ENCODE peak calls at places on chromosomes 1 and 21, in eight cellular contexts. Q is naive B cell; T is stimulated activated CD4-positive, alpha-beta T cell treated with anti-CD3 and anti-CD28 coated beads, Interleukin-1b, Interleukin-23, amount 100 ng/mL, for 24 hours; G is Caco-2; L is SHP77; P is GM23338; V is activated naive CD8-positive, alpha-beta T cell treated with anti-CD3 and anti-CD28 coated beads, Interleukin-2, amount 10 ng/mL, durations not matched to agents 7 days and 5 days; X is Karpas-422. B is an unnamed sample.

GRCh38 chr1:100953915-100954314 is 58.0 kb downstream of the SLC30A7 start:
- DNase-seq in Q (no peak), T (no peak), G (no peak), L (no peak), P (no peak), V (no peak), X (no peak), B (no peak)

GRCh38 chr1:44021156-44021555 is 10.1 kb downstream of the SLC6A9 start:
- DNase-seq in Q (no peak), T (no peak), G (no peak), L (no peak), P (no peak), V (no peak), X (no peak), B (no peak)

GRCh38 chr1:229596961-229597699 is 28.8 kb downstream of the TAF5L start:
- DNase-seq in Q (no peak), T (no peak), G (no peak), L (no peak), P (no peak), V (no peak), X (no peak), B (no peak)

GRCh38 chr1:241074507-241074906 is 282.5 kb downstream of the RGS7 start:
- DNase-seq in Q (no peak), T (no peak), G (no peak), L (no peak), P (peak; percentile 11), V (no peak), X (no peak), B (no peak)

GRCh38 chr1:143736562-143736961 is 235.2 kb downstream of the FAM72C start:
- DNase-seq in Q (no peak), T (no peak), G (no peak), L (no peak), P (no peak), V (no peak), X (no peak), B (no peak)

GRCh38 chr1:151972533-151973270 is 21.0 kb downstream of the S100A10 start:
- DNase-seq in Q (no peak), T (no peak), G (peak; percentile 71), L (no peak), P (peak; percentile 80), V (no peak), X (no peak), B (peak; percentile 94)

GRCh38 chr1:44423706-44424546 is 18.9 kb downstream of the RNF220 start:
- DNase-seq in Q (no peak), T (no peak), G (no peak), L (no peak), P (peak; percentile 63), V (no peak), X (no peak), B (no peak)

GRCh38 chr1:37038079-37038702 is 3.9 kb upstream of the GRIK3 start:
- DNase-seq in Q (no peak), T (no peak), G (peak; percentile 33), L (peak; percentile 85), P (peak; percentile 63), V (no peak), X (peak; percentile 52), B (peak; percentile 70)

GRCh38 chr21:33189845-33190244 is 39.9 kb upstream of the IFNAR2 start:
- DNase-seq in Q (no peak), T (no peak), G (no peak), L (no peak), P (no peak), V (no peak), X (no peak), B (no peak)

GRCh38 chr1:154767315-154768240 is 102.5 kb downstream of the KCNN3 start:
- DNase-seq in Q (no peak), T (no peak), G (no peak), L (peak; percentile 62), P (no peak), V (no peak), X (no peak), B (no peak)

GRCh38 chr1:222009105-222009730 is 267.3 kb upstream of the DUSP10 start:
- DNase-seq in Q (peak; percentile 32), T (no peak), G (no peak), L (peak; percentile 17), P (peak; percentile 61), V (no peak), X (peak; percentile 67), B (no peak)

GRCh38 chr1:67476906-67477305 is 46.7 kb upstream of the SERBP1 start:
- DNase-seq in Q (no peak), T (no peak), G (no peak), L (no peak), P (no peak), V (no peak), X (no peak), B (no peak)

B was measured in islet precursor cell.